ENCODE peak calls at places on chromosomes 4 and X, in four cellular contexts. D is vagina, Q is body of pancreas, S is colonic mucosa. T is an unnamed sample.

GRCh38 chr4:75344915-75345314 is 169.3 kb downstream of the RCHY1 start:
- DNase-seq in D (no peak), Q (no peak), S (no peak), T (no peak)

GRCh38 chr4:78512357-78512920 is 39.1 kb upstream of the ANXA3 start:
- DNase-seq in S (peak), D (no peak), Q (peak), T (no peak)

GRCh38 chrX:130053236-130053635 is 57.1 kb downstream of the ELF4 start:
- DNase-seq in D (no peak), S (no peak), Q (no peak), T (no peak)

GRCh38 chrX:134115270-134115669 is 121.7 kb upstream of the CCDC160 start:
- DNase-seq in Q (no peak), D (no peak), S (no peak), T (no peak)

GRCh38 chrX:153845842-153846241 is 15.5 kb upstream of the PDZD4 start:
- DNase-seq in D (no peak), S (no peak), Q (no peak), T (no peak)

GRCh38 chr4:137678796-137679195 is 146.5 kb upstream of the PCDH18 start:
- DNase-seq in D (no peak), S (no peak), Q (no peak), T (no peak)

GRCh38 chr4:91319869-91320268 is 983.9 kb upstream of the GRID2 start:
- DNase-seq in D (no peak), Q (no peak), S (no peak), T (no peak)

GRCh38 chrX:1336331-1337143 is at the start of gene IL3RA:
- DNase-seq in Q (peak), S (peak), D (no peak), T (peak)

GRCh38 chr4:106266201-106266600 is 49.8 kb downstream of the TBCK start:
- DNase-seq in D (no peak), S (no peak), Q (no peak), T (no peak)

GRCh38 chr4:169922632-169923276 is 103.4 kb downstream of the MFAP3L start:
- DNase-seq in S (no peak), Q (peak), D (no peak), T (peak)

GRCh38 chr4:120066182-120066524 is 495 bp downstream of the MAD2L1 start:
- DNase-seq in Q (no peak), D (no peak), S (no peak), T (no peak)

GRCh38 chr4:138405439-138405838 is 163.3 kb upstream of the SLC7A11 start:
- DNase-seq in D (no peak), S (no peak), Q (no peak), T (no peak)

GRCh38 chr4:3823496-3824341 is 57.5 kb downstream of the ADRA2C start:
- DNase-seq in D (no peak), Q (no peak), S (no peak), T (peak)

GRCh38 chr4:136864580-136865185 is 667.6 kb downstream of the PCDH18 start:
- DNase-seq in S (peak), Q (peak), D (no peak), T (no peak)

GRCh38 chr4:2806392-2807355 is 13.8 kb downstream of the SH3BP2 start:
- DNase-seq in S (peak), Q (peak), D (no peak), T (peak)

GRCh38 chr4:101695176-101695575 is 95.4 kb upstream of the BANK1 start:
- DNase-seq in Q (no peak), D (no peak), S (no peak), T (no peak)

GRCh38 chrX:9091253-9091652 is 57.3 kb upstream of the FAM9B start:
- DNase-seq in D (no peak), Q (no peak), S (no peak), T (no peak)

GRCh38 chrX:140701480-140701879 is 8.1 kb upstream of the LINC00632 start:
- DNase-seq in S (no peak), D (no peak), Q (peak), T (no peak)

GRCh38 chr4:68074397-68074796 is 55.3 kb downstream of the TMPRSS11F start:
- DNase-seq in D (no peak), Q (no peak), S (no peak), T (no peak)

GRCh38 chr4:152307669-152308068 is 228.2 kb downstream of the FBXW7 start:
- DNase-seq in S (no peak), D (no peak), Q (no peak), T (no peak)

GRCh38 chrX:119042996-119043395 is 29.8 kb upstream of the CT47C1 start:
- DNase-seq in S (no peak), D (no peak), Q (no peak), T (no peak)

GRCh38 chr4:120850048-120850599 is 72.4 kb downstream of the PRDM5 start:
- DNase-seq in D (no peak), Q (no peak), S (no peak), T (no peak)

GRCh38 chrX:101009086-101009485 is 39.6 kb downstream of the ARL13A start:
- DNase-seq in S (no peak), Q (no peak), D (no peak), T (no peak)

GRCh38 chr4:25075851-25076250 is 45.1 kb upstream of the LGI2 start:
- DNase-seq in Q (peak), D (no peak), S (no peak), T (peak)

GRCh38 chrX:55908685-55909212 is 191.2 kb downstream of the RRAGB start:
- DNase-seq in Q (peak), D (no peak), S (peak), T (peak)

GRCh38 chr4:8324640-8325239 is 55.2 kb downstream of the HTRA3 start:
- DNase-seq in D (peak), S (no peak), Q (no peak), T (no peak)

GRCh38 chr4:2393353-2394270 is 24.8 kb downstream of the ZFYVE28 start:
- DNase-seq in Q (peak), D (no peak), S (peak), T (no peak)

GRCh38 chr4:157443537-157443936 is 223.0 kb downstream of the GRIA2 start:
- DNase-seq in Q (no peak), S (no peak), D (no peak), T (no peak)

GRCh38 chr4:11472535-11472934 is 43.8 kb upstream of the HS3ST1 start:
- DNase-seq in Q (no peak), S (no peak), D (no peak), T (no peak)

GRCh38 chrX:29145316-29145715 is 558.1 kb downstream of the IL1RAPL1 start:
- DNase-seq in D (no peak), S (no peak), Q (no peak), T (no peak)

GRCh38 chrX:11100281-11101035 is 10.7 kb upstream of the HCCS start:
- DNase-seq in D (no peak), Q (peak), S (peak), T (peak)

GRCh38 chr4:120348521-120348920 is 281.9 kb upstream of the MAD2L1 start:
- DNase-seq in Q (no peak), D (no peak), S (no peak), T (no peak)

GRCh38 chr4:76639292-76639691 is 204.3 kb downstream of the SHROOM3 start:
- DNase-seq in S (no peak), Q (no peak), D (no peak), T (no peak)

GRCh38 chr4:31100551-31100950 is 380.4 kb downstream of the PCDH7 start:
- DNase-seq in S (no peak), Q (no peak), D (no peak), T (no peak)

GRCh38 chrX:9873952-9874351 is 87.7 kb downstream of the SHROOM2 start:
- DNase-seq in Q (peak), D (no peak), S (peak), T (peak)

DNA sequence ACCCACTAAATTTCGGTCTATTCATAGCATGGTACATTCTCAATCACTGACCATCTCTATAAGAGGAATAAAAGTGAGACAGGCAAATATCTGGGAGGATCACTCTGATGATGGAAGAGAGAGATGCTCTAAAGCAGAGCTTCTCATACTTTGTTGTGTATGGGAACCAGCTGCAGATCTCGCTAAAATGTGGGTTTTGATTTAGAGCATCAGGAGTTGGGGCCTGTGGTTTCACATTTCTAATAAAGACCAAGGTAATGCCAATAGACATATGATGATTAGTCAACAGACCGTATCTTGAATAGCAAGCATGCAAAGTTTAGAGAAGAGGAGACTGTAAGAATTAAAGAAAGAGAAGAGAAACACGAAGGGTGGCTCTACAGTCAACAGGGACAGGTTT is 107.4 kb upstream of the FTHL17 start:
- DNase-seq in Q (no peak), S (no peak), D (no peak), T (no peak)
- H3K27ac ChIP-seq in Q (no peak), S (no peak), D (no peak), T (no peak)

GRCh38 chr4:55340246-55340645 is 5.8 kb upstream of the SRD5A3 start:
- DNase-seq in Q (no peak), S (no peak), D (no peak), T (no peak)
- H3K27ac ChIP-seq in Q (no peak), S (no peak), D (no peak), T (no peak)

DNA sequence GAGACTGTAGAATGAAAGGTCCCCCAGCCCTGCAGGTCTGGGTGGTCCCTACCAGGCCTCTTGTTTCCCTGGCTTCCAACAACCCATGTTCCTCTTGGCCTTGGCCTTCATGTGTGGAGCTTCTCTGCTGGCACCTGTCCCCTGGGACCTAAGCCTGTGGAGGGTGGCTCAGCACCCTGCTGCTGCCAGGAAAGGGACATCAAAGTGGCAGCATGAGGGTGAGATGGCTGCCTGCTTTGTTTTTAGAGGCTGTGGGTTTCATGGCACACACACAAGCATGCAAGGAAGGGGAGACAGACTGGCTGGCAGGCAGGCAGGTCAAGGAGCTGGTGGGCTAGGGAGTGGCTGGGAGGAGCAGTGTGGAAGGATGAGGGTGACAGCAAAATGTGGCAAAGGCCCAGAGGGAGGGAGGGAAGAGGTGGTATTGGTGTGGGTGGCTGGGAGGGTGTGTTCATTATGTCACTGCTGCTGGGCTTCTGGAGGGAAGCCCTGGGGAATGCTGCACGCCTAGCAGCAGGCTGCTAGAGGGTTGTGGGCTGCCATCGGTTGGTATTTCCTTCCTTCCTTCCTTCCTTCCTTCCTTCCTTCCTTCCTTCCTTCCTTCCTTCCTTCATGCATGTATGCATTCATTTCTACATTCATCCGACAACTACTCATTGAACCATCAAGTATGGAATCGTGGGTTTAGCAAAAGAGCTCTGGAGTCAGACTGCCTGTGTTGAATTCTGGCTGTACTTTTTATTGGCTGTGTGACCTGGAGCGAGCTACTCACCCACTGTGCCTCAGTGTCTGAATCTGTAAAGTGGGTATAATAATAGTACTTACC is 128.7 kb upstream of the PJA1 start:
- DNase-seq in D (no peak), Q (no peak), S (no peak), T (no peak)
- H3K27ac ChIP-seq in D (no peak), Q (no peak), S (no peak), T (no peak)

DNA sequence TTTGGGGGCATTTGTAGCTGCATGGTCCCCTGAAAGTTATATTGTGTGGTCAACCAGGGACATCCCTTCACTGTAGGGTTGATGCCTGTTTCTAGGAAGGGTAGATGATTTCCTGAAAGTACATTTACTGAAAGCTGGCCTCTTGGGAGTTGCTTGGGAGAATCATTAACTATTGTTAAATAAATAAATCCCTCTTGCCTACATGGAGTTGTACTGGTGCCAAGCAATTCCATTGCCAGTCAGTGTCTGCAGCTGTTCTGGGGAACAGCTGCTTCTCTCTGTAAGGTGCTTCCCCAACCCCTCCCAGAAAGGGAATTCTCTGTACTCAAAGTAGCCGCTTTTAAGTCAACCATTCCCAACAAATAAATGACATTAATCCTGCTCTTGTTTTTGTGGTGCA is 51.1 kb downstream of the C4orf51 start:
- DNase-seq in Q (peak), S (peak), D (no peak), T (no peak)
- H3K27ac ChIP-seq in Q (no peak), S (no peak), D (no peak), T (no peak)